ENCODE peak calls at places on chromosome 19, in seven cellular contexts. G, M, F, E, K, C and A are unnamed samples. For H3K4me1, the result is how much of the 10 kb centered on the place peaks cover.

GRCh38 chr19:48608798-48609263 is 2.3 kb downstream of the SPACA4 start:
- DNase-seq in G (peak), M (no peak), F (peak), E (no peak), K (no peak), C (no peak), A (no peak)

GRCh38 chr19:54461201-54462071 is 2.1 kb downstream of the LENG9 start:
- DNase-seq in G (no peak), M (no peak), F (peak), E (no peak), K (peak), C (no peak), A (peak)

GRCh38 chr19:13091400-13092161 is 11.1 kb downstream of the LYL1 start:
- DNase-seq in G (peak), M (peak), F (peak), E (peak), K (no peak), C (peak), A (peak)

GRCh38 chr19:34851277-34851804 is 75.4 kb upstream of the ZNF30 start:
- DNase-seq in G (peak), M (no peak), F (no peak), E (no peak), K (no peak), C (no peak), A (no peak)

GRCh38 chr19:35369522-35369921 is 1.3 kb upstream of the GPR42 start:
- DNase-seq in G (no peak), M (no peak), F (no peak), E (no peak), K (no peak), C (no peak), A (no peak)

GRCh38 chr19:823565-824121 is 1.9 kb upstream of the PLPPR3 start:
- DNase-seq in G (no peak), M (no peak), F (peak), E (no peak), K (no peak), C (no peak), A (no peak)

GRCh38 chr19:18774107-18774506 is 17.0 kb downstream of the COMP start:
- DNase-seq in G (no peak), M (no peak), F (no peak), E (no peak), K (no peak), C (no peak), A (no peak)

GRCh38 chr19:33689886-33690285 is 68.1 kb downstream of the CHST8 start:
- DNase-seq in G (no peak), M (no peak), F (no peak), E (no peak), K (no peak), C (no peak), A (peak)

GRCh38 chr19:51686171-51686570 is 7.0 kb upstream of the SPACA6 start:
- DNase-seq in G (no peak), M (no peak), F (no peak), E (no peak), K (no peak), C (no peak), A (no peak)

GRCh38 chr19:12636631-12637030 is 25.9 kb downstream of the ZNF791 start:
- DNase-seq in G (no peak), M (no peak), F (no peak), E (no peak), K (peak), C (no peak), A (no peak)

GRCh38 chr19:44608391-44608821 is 5.0 kb upstream of the IGSF23 start:
- DNase-seq in G (no peak), M (no peak), F (peak), E (no peak), K (no peak), C (no peak), A (no peak)

GRCh38 chr19:27974082-27974513 is 1238.9 kb downstream of the UQCRFS1 start:
- DNase-seq in G (peak), M (no peak), F (peak), E (no peak), K (no peak), C (no peak), A (no peak)

DNA sequence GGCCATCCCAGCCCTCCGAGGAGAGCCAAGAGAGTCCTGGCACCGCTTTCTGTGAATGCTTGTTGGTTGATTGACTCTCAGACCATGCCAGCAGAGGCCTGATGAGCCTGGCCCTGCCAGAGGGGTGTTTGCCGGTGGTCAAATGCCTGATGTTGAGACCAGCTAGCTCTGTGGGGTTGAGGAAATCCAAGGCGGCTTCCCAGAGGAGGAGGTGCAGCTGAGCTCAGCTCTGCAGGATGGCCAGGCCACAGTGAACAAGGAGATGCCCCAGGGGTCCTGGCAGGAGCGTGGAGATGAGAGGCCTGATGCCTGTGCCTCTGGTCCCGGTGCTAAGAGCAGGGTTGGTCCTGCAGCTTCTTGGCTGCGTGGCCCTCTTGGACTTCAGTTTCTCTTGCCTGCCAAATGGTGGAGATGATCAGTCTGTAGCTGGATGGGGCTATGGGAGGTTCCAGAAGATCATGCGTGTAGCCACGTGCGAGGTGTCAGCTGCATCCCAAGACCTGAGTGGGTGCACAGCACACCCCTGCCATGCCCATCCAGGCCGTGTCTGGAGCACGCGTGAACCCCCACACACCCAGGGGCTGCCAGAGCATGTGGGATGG is 16.8 kb downstream of the NFIC start:
- DNase-seq in G (no peak), M (peak), F (no peak), E (no peak), K (no peak), C (peak), A (no peak)
- H3K4me1 ChIP-seq in G (under half), M (under half), F (under half), E (half or more), K (under half), C (half or more), A (under half)

DNA sequence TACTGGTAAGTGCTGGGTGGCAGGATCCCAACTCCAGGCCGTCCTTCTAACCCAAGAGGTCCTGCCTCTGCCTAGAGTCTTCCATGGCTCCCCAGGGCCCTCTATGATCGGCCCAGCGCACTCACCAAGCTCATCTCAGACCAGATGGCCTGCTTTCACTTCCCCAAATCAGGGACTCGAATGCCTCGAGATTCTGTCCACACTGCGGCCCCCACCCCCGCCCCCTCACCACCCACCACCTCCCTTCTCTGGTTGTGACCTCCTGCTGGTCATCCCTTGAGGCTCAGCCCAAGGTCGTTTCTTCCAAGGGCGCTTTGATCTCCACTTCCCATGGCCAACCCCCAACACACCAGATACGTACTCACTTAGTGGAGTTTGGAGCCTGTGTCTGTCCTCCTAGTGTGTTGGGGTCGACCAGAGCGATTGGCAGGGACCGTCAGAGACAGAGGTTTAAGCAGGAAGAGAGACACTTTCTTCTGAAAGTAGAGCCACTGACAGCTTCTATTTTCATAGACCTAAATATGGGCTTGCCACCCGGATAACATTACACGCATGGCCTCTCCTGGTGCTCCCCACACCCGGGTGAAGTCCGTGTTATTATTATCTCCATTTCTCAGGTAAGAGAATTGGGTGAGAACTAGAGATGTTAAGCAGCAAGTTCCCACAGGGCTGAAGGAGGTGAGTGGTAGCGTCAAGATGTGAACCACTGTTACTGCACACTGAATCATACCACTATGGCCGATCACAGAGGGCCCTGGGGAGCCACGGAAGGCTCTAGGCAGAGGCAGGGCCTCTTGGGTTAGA is at the start of gene FCER2:
- DNase-seq in G (no peak), M (no peak), F (no peak), E (no peak), K (no peak), C (no peak), A (no peak)
- H3K4me1 ChIP-seq in G (under half), M (under half), F (under half), E (under half), K (under half), C (under half), A (under half)

DNA sequence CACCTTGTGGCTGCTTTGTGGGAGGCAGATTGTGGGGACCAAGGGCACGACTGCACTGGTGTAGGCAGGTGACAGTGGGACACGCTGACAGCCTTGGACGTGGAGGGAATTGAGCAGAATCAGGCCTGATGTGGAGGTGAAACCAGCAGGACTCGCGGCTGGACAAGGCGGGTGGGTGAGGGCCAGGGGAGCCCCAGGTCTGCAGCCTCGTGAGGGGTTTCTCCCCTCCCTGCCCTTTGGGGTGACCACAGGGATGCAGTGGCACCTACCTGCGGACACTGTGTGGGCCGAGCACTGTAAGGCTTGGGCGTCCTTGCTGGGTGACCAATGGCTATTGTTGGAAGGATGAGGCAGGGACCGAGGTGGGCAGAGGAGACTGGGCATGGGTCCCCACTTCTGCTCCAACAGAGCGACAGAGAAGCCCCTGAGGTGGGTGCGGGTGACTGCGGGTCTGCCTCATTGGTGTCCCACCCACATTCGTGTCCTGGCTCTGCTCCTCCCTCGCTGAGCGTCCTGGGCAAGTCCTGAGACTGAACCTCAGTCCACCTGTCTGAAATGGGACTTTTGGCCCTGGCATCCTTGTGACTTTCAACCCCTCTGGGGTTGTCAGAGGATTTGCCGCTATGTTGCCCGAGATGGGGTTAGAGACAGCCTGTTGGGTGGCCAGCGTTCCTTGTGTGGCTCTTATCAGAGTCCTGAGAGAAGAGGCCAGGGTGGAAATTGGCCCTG is 30.5 kb downstream of the DNM2 start:
- DNase-seq in G (no peak), M (no peak), F (no peak), E (no peak), K (peak), C (no peak), A (no peak)
- H3K4me1 ChIP-seq in G (under half), M (under half), F (under half), E (half or more), K (half or more), C (under half), A (under half)

DNA sequence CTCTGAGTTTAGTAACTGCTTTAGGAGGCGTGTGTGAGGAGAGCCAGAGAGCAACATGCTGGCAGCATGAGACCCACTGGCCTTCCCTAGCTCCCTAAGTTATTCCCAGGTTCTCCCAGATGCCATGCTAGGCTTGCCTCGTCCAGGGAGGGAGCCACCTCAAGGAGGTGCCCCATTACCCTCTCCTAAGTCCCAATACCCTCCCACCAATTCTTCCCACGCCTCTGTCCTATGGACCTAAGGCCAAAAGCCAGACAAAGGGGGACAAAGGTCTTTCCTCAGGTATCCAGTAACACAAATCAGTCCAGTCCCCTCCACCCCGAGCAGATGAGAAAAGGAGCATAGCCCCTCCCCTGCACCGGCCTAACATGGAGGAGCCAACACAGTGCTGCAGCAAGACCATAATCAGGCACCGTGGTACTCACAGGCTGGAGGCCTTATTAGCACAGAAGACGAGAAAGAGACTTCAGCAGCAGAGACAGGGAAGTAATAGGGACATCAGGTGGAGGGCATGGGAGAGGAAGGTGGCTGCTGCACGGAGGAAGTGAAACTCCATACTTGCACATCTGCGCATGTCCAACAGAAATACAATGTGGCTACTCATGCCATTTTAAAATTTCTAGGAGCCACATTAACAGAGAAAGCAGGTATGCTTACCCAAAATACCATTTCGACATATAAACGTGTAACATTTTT is 46.3 kb downstream of the BRD4 start:
- DNase-seq in G (no peak), M (no peak), F (no peak), E (no peak), K (no peak), C (no peak), A (peak)
- H3K4me1 ChIP-seq in G (under half), M (under half), F (half or more), E (half or more), K (half or more), C (under half), A (under half)

DNA sequence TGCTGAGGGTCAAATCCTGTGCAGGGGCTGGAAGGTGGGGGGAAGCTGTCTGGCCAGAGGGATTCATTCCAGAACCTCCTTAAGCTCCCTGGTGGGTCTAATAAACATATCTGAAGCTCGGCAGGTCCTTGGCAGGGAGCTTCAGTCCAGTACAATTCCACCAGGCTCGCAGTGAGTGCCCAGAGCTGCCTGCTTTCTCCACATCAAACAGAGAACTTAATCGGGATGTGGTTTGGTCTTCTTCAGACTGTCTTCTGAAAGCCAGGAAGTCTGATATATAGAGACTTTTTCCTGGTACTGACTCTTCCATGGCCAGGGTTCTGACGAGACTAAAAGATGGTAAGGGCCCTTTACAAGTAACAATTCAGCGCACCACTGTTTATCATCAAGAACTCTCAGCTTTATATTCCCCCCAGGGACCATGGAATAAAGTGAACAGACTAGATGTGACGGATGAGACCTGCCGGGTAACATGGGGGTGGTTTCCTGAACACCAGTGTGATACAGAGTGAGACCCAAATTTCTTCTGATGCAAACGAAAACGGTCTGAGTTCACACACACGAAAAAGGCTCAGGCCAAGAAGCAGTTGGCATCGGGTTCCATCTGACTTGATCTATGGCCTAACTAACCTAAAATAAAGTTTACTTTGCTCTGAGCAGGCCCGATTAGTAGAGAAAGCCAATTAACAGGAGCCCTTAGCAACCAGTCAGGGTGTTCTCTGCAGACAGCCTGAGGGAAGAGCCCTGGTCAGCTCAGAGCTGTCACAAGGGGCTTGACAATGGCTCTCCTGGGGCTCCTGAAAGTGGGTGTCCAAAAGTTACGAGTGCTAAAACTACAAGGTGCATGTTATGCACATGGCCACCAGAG is 29.0 kb downstream of the RANBP3 start:
- DNase-seq in G (no peak), M (no peak), F (peak), E (no peak), K (no peak), C (no peak), A (no peak)
- H3K4me1 ChIP-seq in G (under half), M (under half), F (under half), E (half or more), K (under half), C (under half), A (under half)

DNA sequence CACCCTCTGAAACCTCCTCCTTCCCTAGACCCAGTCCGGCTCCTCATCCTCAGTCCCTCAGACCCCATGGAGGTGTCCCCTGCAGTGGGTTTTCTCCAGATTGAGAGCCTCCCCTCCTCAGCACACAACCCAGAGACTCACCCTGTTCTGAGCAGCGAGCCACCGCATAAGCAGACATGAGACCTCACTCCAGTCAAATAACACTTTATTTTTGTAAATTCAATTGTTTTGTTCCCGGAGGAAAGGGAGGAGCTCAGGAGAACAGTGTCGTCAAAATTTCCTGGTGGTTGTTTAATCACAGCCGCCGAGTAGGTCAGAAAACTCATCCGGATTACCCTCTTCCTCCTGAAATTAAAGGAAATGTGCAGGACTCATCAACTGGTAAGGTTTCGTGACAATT is 57.5 kb downstream of the ERICH4 start:
- DNase-seq in G (no peak), M (no peak), F (no peak), E (no peak), K (no peak), C (no peak), A (no peak)
- H3K4me1 ChIP-seq in G (under half), M (under half), F (under half), E (under half), K (under half), C (under half), A (under half)

GRCh38 chr19:2609389-2610116 is 92.9 kb downstream of the GNG7 start:
- DNase-seq in G (no peak), M (peak), F (no peak), E (no peak), K (peak), C (no peak), A (peak)
- H3K4me1 ChIP-seq in G (under half), M (under half), F (under half), E (under half), K (under half), C (under half), A (under half)

GRCh38 chr19:6272411-6272791 is 7.4 kb downstream of the MLLT1 start:
- DNase-seq in G (no peak), M (no peak), F (no peak), E (no peak), K (no peak), C (no peak), A (no peak)

GRCh38 chr19:6273701-6274601 is 5.8 kb downstream of the MLLT1 start:
- DNase-seq in G (no peak), M (peak), F (peak), E (peak), K (peak), C (peak), A (peak)

GRCh38 chr19:6274756-6275155 is 5.0 kb downstream of the MLLT1 start:
- DNase-seq in G (no peak), M (no peak), F (no peak), E (no peak), K (peak), C (no peak), A (no peak)

GRCh38 chr19:6271721-6272410 is 7.9 kb downstream of the MLLT1 start:
- DNase-seq in G (peak), M (peak), F (peak), E (peak), K (peak), C (peak), A (peak)

DNA sequence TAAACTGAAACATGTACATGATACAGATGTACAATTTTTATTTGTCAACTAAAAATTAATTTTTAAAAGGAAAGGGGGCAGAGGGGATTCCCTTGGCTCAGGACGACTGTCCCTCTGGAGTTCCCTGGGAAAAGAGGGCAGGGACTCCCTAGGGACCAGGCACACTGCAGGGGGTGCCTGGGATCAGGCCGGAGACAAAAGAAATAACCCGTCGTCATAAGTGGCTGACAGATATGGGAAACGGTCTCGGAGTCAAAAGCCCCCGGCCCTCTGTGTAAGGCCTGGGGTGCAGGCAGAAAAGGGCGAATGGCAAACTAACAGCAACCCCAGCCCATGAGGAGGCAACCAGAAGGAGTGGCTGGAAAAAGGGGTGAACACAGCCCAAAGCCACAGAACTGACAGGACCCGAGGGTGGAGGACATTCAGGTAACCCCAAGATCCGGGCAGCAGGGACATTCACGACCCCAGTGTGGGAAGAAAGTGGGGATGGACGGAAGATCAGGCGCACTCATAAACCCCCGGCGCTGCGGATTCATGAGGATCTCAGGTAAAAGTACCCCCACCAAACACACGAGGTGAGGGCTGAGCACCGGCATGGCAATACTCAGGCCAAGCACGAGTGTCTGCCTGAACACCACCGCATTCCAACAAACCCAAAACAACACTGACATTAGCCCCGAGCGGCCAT is 6.7 kb downstream of the MLLT1 start:
- DNase-seq in G (no peak), M (no peak), F (no peak), E (no peak), K (no peak), C (no peak), A (no peak)
- H3K4me1 ChIP-seq in G (under half), M (under half), F (half or more), E (half or more), K (half or more), C (under half), A (under half)